ENCODE peak calls at places on chromosomes 11 and 22, in seven cellular contexts. O is A549, W is fibroblast of lung, X is fibroblast of pulmonary artery, M is right atrium auricular region, G is fibroblast of mammary gland, L is A673. Q is an unnamed sample.

GRCh38 chr22:45218974-45219373 is 21.7 kb downstream of the KIAA0930 start:
- DNase-seq in O (no peak), W (peak; percentile 21), X (no peak), M (no peak), G (peak; percentile 65), L (no peak), Q (no peak)

GRCh38 chr22:25202290-25202921 is 2.7 kb downstream of the CRYBB3 start:
- DNase-seq in O (peak; percentile 69), W (peak; percentile 28), X (peak; percentile 66), M (peak; percentile 63), G (peak; percentile 53), L (peak; percentile 75), Q (peak; percentile 46)

GRCh38 chr11:117805048-117805447 is 8.0 kb upstream of the DSCAML1 start:
- DNase-seq in O (no peak), W (no peak), X (no peak), M (no peak), G (no peak), L (no peak), Q (no peak)

GRCh38 chr22:44526431-44527115 is 28.5 kb upstream of the RTL6 start:
- DNase-seq in O (no peak), W (no peak), X (no peak), M (peak; percentile 47), G (no peak), L (no peak), Q (no peak)

GRCh38 chr11:104713366-104713765 is 184.9 kb downstream of the CASP12 start:
- DNase-seq in O (no peak), W (peak; percentile 62), X (peak; percentile 19), M (no peak), G (peak; percentile 46), L (no peak), Q (peak; percentile 49)

GRCh38 chr11:128516886-128517285 is 70.5 kb downstream of the ETS1 start:
- DNase-seq in O (no peak), W (no peak), X (no peak), M (no peak), G (peak; percentile 13), L (no peak), Q (no peak)

GRCh38 chr11:79108851-79109250 is 332.0 kb downstream of the TENM4 start:
- DNase-seq in O (no peak), W (peak; percentile 65), X (no peak), M (no peak), G (peak; percentile 25), L (no peak), Q (no peak)

GRCh38 chr11:15327786-15328231 is 213.1 kb downstream of the INSC start:
- DNase-seq in O (peak; percentile 6), W (peak; percentile 25), X (peak; percentile 51), M (peak; percentile 68), G (peak; percentile 16), L (peak; percentile 77), Q (peak; percentile 66)

GRCh38 chr11:124875401-124875800 is 10.2 kb downstream of the ROBO3 start:
- DNase-seq in O (no peak), W (no peak), X (no peak), M (no peak), G (no peak), L (no peak), Q (no peak)

GRCh38 chr11:130779943-130780342 is 136.3 kb downstream of the SNX19 start:
- DNase-seq in O (no peak), W (no peak), X (no peak), M (no peak), G (no peak), L (no peak), Q (no peak)

GRCh38 chr11:93513763-93514162 is 29.4 kb downstream of the SMCO4 start:
- DNase-seq in O (no peak), W (no peak), X (no peak), M (no peak), G (no peak), L (no peak), Q (no peak)

GRCh38 chr11:110566577-110566976 is 136.8 kb downstream of the FDX1 start:
- DNase-seq in O (no peak), W (no peak), X (no peak), M (no peak), G (no peak), L (no peak), Q (no peak)

GRCh38 chr11:117058761-117059233 is 39.4 kb downstream of the SIK3 start:
- DNase-seq in O (no peak), W (peak; percentile 78), X (peak; percentile 82), M (no peak), G (peak; percentile 86), L (peak; percentile 95), Q (peak; percentile 51)

GRCh38 chr11:117193130-117194020 is 5.8 kb upstream of the TAGLN start:
- DNase-seq in O (no peak), W (no peak), X (no peak), M (no peak), G (no peak), L (no peak), Q (no peak)

GRCh38 chr11:75740681-75741080 is 23.0 kb downstream of the MOGAT2 start:
- DNase-seq in O (no peak), W (no peak), X (no peak), M (no peak), G (no peak), L (no peak), Q (no peak)
- TF ChIP-seq CTCF in O (no peak), W (no peak), X (no peak), M (no peak), G (no peak), L (no peak), Q (no peak)

DNA sequence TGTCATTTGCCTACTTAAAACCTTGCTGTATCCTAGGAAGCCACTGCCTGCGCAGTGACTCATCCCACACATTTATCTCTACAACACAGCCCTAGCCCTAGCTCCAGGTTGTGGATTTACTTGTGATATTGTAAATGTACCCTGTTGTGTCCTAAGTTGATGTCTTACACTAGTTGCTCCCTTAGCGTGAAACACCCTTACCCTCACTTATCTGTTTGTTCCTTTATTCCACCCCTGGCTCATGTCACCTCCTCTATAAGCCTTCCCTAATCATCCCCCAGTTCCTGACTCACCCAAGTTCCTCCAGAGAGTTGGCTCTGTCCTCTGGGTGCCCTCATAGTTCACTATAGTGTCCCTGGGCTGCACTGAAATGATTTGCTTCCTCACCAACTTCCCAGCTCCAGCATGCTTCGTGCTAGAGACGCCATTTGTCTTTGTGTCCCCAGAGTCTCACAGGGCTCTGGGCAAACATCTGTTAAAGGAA is 431.8 kb upstream of the FAT3 start:
- DNase-seq in O (no peak), W (no peak), X (no peak), M (no peak), G (no peak), L (no peak), Q (no peak)
- H3K4me3 ChIP-seq in O (no peak overlapping the region), W (no peak overlapping the region), X (no peak overlapping the region), M (no peak overlapping the region), G (no peak overlapping the region), L (no peak overlapping the region), Q (no peak overlapping the region)

GRCh38 chr11:111852103-111852502 is 19.3 kb downstream of the ALG9 start:
- DNase-seq in O (no peak), W (no peak), X (no peak), M (no peak), G (no peak), L (no peak), Q (no peak)

GRCh38 chr11:111855506-111855905 is 15.9 kb downstream of the ALG9 start:
- DNase-seq in O (no peak), W (no peak), X (no peak), M (no peak), G (no peak), L (no peak), Q (no peak)

GRCh38 chr11:111849631-111850030 is 21.8 kb downstream of the ALG9 start:
- DNase-seq in O (no peak), W (no peak), X (no peak), M (no peak), G (no peak), L (no peak), Q (no peak)

GRCh38 chr11:111851067-111851466 is 20.3 kb downstream of the ALG9 start:
- DNase-seq in O (no peak), W (no peak), X (no peak), M (no peak), G (no peak), L (no peak), Q (no peak)

DNA sequence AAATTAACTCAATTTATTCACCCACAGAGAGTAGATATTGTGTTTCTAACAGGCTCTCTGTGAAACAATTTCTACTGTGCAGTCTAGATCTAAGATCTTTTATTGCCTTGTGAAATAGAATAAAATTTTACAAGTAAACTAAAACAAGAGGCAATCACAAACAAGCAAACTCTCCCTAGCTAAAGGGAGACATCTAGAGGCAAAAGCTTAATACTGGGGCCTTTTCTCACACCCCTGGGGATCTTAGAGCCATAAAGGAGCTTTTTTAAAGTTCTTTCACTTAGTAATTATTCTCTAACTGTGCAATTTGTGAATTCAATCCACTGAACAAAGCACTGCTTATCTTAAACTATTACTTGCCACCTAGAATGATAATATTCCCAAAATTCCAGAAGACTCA is 19.7 kb downstream of the ALG9 start:
- DNase-seq in O (no peak), W (no peak), X (peak; percentile 53), M (no peak), G (peak; percentile 52), L (peak; percentile 41), Q (peak; percentile 57)
- TF ChIP-seq CTCF in O (peak; percentile 25), W (peak; percentile 58), X (peak; percentile 66), M (peak; percentile 34), G (peak; percentile 65), L (peak; percentile 64), Q (peak; percentile 61)

GRCh38 chr11:2533642-2534115 is 88.9 kb downstream of the KCNQ1 start:
- DNase-seq in O (no peak), W (peak; percentile 93), X (peak; percentile 91), M (peak; percentile 83), G (peak; percentile 80), L (peak; percentile 9), Q (peak; percentile 91)

GRCh38 chr11:2534131-2534956 is 89.5 kb downstream of the KCNQ1 start:
- DNase-seq in O (no peak), W (peak; percentile 11), X (no peak), M (no peak), G (no peak), L (no peak), Q (no peak)

GRCh38 chr11:2531987-2532703 is 87.3 kb downstream of the KCNQ1 start:
- DNase-seq in O (no peak), W (no peak), X (no peak), M (no peak), G (no peak), L (no peak), Q (no peak)

GRCh38 chr11:2531277-2531986 is 86.6 kb downstream of the KCNQ1 start:
- DNase-seq in O (peak; percentile 78), W (peak; percentile 15), X (peak; percentile 60), M (peak; percentile 81), G (peak; percentile 36), L (peak; percentile 48), Q (peak; percentile 48)

DNA sequence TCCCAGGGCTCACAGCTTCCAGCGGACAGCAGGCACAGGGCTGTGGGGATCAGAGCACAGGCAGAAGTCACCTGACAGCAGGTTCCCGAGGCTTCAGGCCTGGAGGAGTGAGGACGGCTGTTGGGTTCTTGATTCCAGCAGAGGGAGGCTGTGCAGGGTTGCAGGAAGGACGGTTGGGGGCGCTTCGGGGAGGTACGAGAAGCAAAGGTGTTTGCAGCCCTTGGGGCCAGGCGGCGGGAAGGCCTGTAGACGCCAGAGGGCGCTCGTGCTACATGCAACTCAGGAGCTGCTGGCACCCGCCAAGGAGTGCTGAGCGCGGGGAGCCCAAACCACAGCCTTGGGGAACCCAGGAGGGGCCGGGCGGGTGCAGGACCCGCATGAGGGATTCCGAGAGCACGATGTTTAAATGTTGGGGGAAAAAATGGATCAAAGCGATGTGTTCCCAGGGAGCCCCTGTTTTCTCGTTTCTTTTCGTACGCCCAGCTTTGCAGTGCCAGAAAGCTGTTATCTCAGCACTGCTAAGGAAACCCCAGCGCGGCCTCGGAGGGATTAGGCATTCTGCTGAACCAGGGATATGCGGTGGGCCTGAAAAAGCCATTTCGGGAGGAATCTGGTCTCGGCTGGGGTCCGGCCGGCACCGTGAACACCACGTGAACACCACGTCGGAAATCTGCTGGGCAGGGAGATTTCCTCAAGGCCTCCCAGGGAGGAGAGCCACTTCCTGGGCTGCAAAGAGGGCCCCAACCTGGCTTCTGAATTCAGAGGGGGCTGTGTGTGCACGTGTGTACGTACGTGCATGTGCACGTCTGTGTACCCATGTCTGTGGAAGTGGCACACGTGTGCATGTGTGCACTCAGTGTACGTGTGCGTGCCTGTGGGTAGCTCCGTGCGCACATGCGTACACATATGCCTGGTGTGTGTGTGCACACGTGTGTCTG is 88.2 kb downstream of the KCNQ1 start:
- DNase-seq in O (peak; percentile 83), W (peak; percentile 83), X (peak; percentile 92), M (peak; percentile 89), G (peak; percentile 81), L (peak; percentile 89), Q (peak; percentile 89)
- H3K4me3 ChIP-seq in O (no peak overlapping the region), W (no peak overlapping the region), X (peak overlapping the region; percentile 17), M (no peak overlapping the region), G (no peak overlapping the region), L (no peak overlapping the region), Q (peak overlapping the region; percentile 1)

Q was measured in fibroblast of villous mesenchyme.